ENCODE peak calls at places on chromosomes 5 and 9, in five cellular contexts. A is GM23338, X is mesenchymal stem cell, P is AG09309, L is esophagus squamous epithelium. I is an unnamed sample.

GRCh38 chr9:98772364-98773155 is 23.8 kb downstream of the ANKS6 start:
- DNase-seq in A (no peak), X (no peak), P (no peak), L (no peak), I (no peak)

GRCh38 chr9:112065781-112066606 is 109.1 kb downstream of the SUSD1 start:
- DNase-seq in A (peak), X (peak), P (no peak), L (no peak), I (peak)

GRCh38 chr9:6973762-6974161 is 216.0 kb downstream of the KDM4C start:
- DNase-seq in A (no peak), X (peak), P (no peak), L (no peak), I (peak)

GRCh38 chr5:163565931-163566608 is 60.7 kb downstream of the MAT2B start:
- DNase-seq in A (peak), X (peak), P (no peak), L (no peak), I (no peak)

GRCh38 chr9:114226289-114227055 is 71.1 kb downstream of the COL27A1 start:
- DNase-seq in A (no peak), X (no peak), P (no peak), L (no peak), I (no peak)

GRCh38 chr5:64158827-64159226 is 6.8 kb upstream of the RNF180 start:
- DNase-seq in A (no peak), X (no peak), P (peak), L (no peak), I (no peak)

GRCh38 chr5:163770625-163771024 is 265.2 kb downstream of the MAT2B start:
- DNase-seq in A (no peak), X (no peak), P (no peak), L (no peak), I (no peak)

GRCh38 chr5:4551034-4551433 is 589.1 kb upstream of the ADAMTS16 start:
- DNase-seq in A (no peak), X (no peak), P (no peak), L (no peak), I (no peak)

GRCh38 chr5:116442095-116442534 is 132.5 kb downstream of the SEMA6A start:
- DNase-seq in A (peak), X (no peak), P (no peak), L (no peak), I (no peak)

GRCh38 chr5:157219491-157220271 is 39.0 kb downstream of the ITK start:
- DNase-seq in A (no peak), X (no peak), P (no peak), L (no peak), I (no peak)

GRCh38 chr9:101536351-101536750 is 2.7 kb downstream of the RNF20 start:
- DNase-seq in A (no peak), X (peak), P (no peak), L (no peak), I (no peak)

GRCh38 chr9:93910598-93910997 is 44.6 kb downstream of the BARX1 start:
- DNase-seq in A (peak), X (no peak), P (no peak), L (no peak), I (no peak)

GRCh38 chr5:28301676-28302075 is 1263.3 kb upstream of the CDH9 start:
- DNase-seq in A (no peak), X (peak), P (no peak), L (no peak), I (peak)

GRCh38 chr5:39164529-39165402 is 54.6 kb downstream of the FYB1 start:
- DNase-seq in A (no peak), X (no peak), P (no peak), L (no peak), I (no peak)

GRCh38 chr9:93096131-93096802 is at the start of gene CARD19:
- DNase-seq in A (peak), X (peak), P (no peak), L (no peak), I (no peak)

GRCh38 chr9:98057095-98057799 is 715 bp downstream of the NANS start:
- DNase-seq in A (peak), X (peak), P (no peak), L (no peak), I (no peak)

GRCh38 chr9:114220129-114220541 is 64.8 kb downstream of the COL27A1 start:
- DNase-seq in A (no peak), X (peak), P (no peak), L (no peak), I (no peak)

GRCh38 chr5:115168829-115169391 is 798 bp downstream of the TRIM36 start:
- DNase-seq in A (peak), X (no peak), P (no peak), L (no peak), I (no peak)

GRCh38 chr5:55407059-55407684 is 99.4 kb downstream of the MTREX start:
- DNase-seq in A (peak), X (peak), P (peak), L (no peak), I (peak)

GRCh38 chr9:26078706-26079105 is 400.5 kb upstream of the TUSC1 start:
- DNase-seq in A (no peak), X (no peak), P (no peak), L (no peak), I (no peak)
- H3K4me3 ChIP-seq in A (no peak), X (no peak), P (no peak), L (no peak), I (no peak)

GRCh38 chr5:95619096-95619495 is 791 bp upstream of the GPR150 start:
- DNase-seq in A (no peak), X (no peak), P (no peak), L (no peak), I (no peak)
- H3K4me3 ChIP-seq in A (peak), X (no peak), P (no peak), L (no peak), I (no peak)

DNA sequence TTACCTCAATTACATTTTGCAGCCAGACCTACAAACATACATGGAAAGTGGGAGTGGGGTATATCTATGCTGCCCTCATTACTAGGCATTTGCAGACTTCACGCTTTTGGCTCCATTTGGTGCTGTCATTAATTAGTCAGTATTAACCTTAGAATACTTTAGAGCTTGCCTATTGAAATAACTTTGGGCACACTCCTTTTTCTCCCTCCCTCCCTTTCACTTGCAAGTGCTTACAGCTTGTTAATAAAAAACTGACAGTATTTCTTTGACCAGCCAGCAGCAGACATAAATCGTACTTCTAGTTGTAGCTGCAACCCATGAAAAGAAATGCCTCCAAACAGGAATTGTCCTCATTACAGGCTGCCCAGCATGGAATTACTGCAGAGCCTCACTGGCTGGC is 667.4 kb upstream of the ZNF608 start:
- DNase-seq in A (no peak), X (peak), P (no peak), L (no peak), I (no peak)
- H3K4me3 ChIP-seq in A (no peak), X (no peak), P (no peak), L (no peak), I (no peak)

GRCh38 chr5:1105350-1106265 is 6.3 kb downstream of the SLC12A7 start:
- DNase-seq in A (no peak), X (no peak), P (no peak), L (no peak), I (no peak)

GRCh38 chr5:1108008-1108864 is 3.6 kb downstream of the SLC12A7 start:
- DNase-seq in A (no peak), X (no peak), P (no peak), L (no peak), I (no peak)

GRCh38 chr5:1106385-1107166 is 5.3 kb downstream of the SLC12A7 start:
- DNase-seq in A (no peak), X (no peak), P (no peak), L (no peak), I (no peak)

GRCh38 chr5:1108865-1109174 is 3.0 kb downstream of the SLC12A7 start:
- DNase-seq in A (no peak), X (no peak), P (no peak), L (no peak), I (no peak)

DNA sequence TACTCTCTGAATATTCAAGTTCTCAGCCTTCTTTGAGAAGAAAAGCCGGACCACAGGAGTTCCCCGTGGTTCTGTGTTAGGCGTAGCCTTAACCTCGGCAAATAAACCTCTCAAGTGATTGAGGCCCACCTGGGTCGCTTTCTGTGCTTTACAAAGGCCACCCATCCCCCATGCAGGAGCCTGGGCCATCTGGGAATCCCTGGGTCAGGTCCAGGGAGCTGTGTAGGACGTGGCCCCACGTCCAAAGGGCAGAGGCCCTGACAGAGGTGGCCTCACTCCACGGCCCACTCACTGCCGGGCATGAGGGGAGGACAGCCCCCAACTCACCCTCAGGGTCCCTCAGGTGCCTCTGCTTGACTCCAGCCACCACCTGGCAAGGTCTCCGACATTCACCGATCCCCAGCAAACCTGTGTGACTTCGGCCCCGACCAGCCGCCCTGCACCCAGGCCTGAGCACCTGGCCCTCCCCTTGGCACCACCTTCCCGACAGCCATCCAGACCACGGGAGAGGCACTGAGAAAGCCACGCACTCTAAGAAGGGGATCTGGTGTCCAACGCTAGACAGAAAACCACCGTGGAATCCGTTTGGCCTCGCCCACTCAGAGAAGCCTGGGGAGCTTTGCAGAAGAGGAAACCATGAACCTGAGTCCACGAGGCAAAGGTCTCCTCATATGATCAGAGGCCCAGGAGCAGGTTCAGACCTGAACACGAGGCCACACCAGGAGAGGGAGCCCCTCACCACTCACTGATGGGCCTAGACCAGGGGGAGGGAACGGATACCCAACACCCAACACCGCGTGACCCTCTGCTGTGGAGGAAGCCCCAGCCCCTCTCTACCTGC is 4.5 kb downstream of the SLC12A7 start:
- DNase-seq in A (peak), X (no peak), P (no peak), L (no peak), I (no peak)
- H3K4me3 ChIP-seq in A (no peak), X (no peak), P (no peak), L (no peak), I (no peak)

GRCh38 chr5:179343902-179344300 is 1.4 kb downstream of the ADAMTS2 start:
- DNase-seq in A (peak), X (peak), P (no peak), L (no peak), I (no peak)
- H3K4me3 ChIP-seq in A (peak), X (no peak), P (peak), L (peak), I (peak)

DNA sequence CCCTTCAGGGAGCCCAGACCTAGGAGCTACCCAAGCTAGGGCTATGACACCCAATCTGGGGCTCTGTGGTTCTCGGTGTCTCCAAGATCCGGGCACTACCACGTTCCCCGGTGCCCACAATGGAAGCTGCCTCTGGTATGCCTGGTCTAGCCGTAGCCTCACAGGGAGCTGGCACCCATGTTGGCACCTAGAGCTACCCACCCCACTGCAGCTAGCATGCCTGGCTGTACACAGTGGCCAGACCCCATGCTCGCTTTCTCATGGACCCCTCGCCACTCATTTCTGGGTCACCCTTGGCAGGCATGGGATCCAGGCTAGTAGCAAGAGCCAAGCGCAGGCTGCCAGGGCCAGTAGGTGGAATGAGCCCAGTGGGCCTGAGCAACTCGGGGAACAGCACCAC is 109.0 kb downstream of the CYLC2 start:
- DNase-seq in A (no peak), X (no peak), P (no peak), L (no peak), I (no peak)
- H3K4me3 ChIP-seq in A (no peak), X (no peak), P (no peak), L (no peak), I (no peak)

DNA sequence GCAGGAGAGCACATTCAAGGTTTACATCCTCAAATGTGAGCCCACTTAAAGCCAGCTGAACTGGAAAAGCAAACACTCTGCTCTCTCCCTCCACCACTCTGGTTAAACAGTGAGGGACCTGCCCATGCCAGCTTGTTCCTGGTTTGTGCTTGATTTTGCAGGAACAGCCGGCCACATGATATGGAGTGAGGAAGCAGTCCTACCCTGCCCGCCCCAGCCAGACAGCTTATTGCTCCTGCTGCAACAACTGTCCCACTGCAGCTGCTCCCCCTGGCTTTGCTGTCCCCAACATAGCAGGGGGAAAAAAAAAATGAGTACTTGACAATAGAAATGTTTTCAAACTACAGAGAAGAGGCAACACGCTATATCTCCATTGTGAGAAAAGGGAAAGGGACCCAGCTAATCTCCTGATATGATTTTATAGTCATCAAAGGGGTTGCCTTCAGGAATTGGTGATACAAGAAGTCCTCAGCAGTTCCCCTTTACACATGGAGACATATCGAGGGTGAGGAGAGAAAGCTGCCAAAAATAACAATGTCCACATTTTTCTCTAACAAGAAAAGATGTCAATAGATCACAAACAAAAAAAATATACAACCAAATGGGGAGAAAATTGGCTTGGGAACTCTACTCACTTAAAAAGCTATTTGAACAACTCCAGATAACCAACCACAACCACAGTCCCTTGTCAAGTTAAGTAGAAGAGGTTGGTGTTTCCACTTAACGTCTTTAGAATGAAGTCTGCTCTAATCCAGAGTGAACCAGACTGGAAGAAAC is 4.6 kb downstream of the MYO10 start:
- DNase-seq in A (no peak), X (no peak), P (no peak), L (no peak), I (no peak)
- H3K4me3 ChIP-seq in A (no peak), X (no peak), P (no peak), L (no peak), I (no peak)

DNA sequence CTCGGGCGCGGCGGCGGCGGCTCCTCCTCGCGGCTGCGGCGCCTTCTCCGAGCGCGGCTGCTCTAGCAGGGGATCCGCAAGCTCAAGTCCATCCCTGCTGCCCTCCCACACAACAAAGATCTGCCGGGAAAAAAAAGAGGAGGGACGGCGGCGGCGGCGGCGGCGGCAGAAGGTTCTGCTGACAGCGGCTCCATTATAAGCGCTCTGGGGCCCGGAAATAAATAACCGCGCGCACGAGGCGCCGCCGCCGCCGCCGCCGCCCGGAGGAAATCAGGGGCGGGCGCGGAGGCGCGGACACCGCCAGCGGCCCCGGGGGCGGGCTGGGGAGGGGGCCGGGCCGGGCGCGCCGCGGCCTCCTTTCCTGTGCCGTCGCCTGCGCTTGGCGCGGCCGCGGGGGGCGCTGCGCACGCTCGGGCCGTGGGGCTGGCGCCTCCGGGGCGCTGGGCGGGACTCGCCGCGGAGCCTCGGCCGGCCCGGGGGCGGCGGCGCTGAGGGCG is at the start of gene ANKH:
- DNase-seq in A (peak), X (peak), P (no peak), L (peak), I (peak)
- H3K4me3 ChIP-seq in A (peak), X (peak), P (peak), L (peak), I (peak)

I was measured in skeletal muscle cell.